ENCODE peak calls at places on chromosomes 1 and 21, in six cellular contexts. Y is CD8-positive, alpha-beta memory T cell; L is thoracic aorta; C is stomach; H is right lobe of liver; S is NT2/D1. U is an unnamed sample.

GRCh38 chr1:25088946-25089345 is 143.4 kb downstream of the SYF2 start:
- DNase-seq in C (no peak), S (no peak), Y (no peak), H (peak; percentile 37), L (no peak), U (no peak)

GRCh38 chr21:45264146-45264918 is 23.4 kb downstream of the POFUT2 start:
- DNase-seq in S (no peak), L (no peak), C (peak; percentile 17), H (peak; percentile 34), Y (no peak), U (no peak)

GRCh38 chr1:15966081-15966955 is 9.6 kb downstream of the ZBTB17 start:
- DNase-seq in H (no peak), Y (peak; percentile 25), S (no peak), C (peak; percentile 32), L (no peak), U (no peak)

GRCh38 chr1:36482724-36483388 is at the start of gene CSF3R:
- DNase-seq in C (no peak), Y (no peak), H (no peak), L (no peak), S (no peak), U (no peak)

GRCh38 chr1:101382135-101382534 is 145.3 kb downstream of the S1PR1 start:
- DNase-seq in H (no peak), S (peak; percentile 9), Y (no peak), L (no peak), C (no peak), U (no peak)

GRCh38 chr1:45673956-45674355 is 12.4 kb downstream of the GPBP1L1 start:
- DNase-seq in Y (no peak), C (no peak), S (no peak), H (no peak), L (no peak), U (no peak)

GRCh38 chr1:41917835-41918449 is 780 bp downstream of the HIVEP3 start:
- DNase-seq in C (peak; percentile 51), H (peak; percentile 59), S (no peak), L (no peak), Y (peak; percentile 30), U (no peak)

GRCh38 chr1:162367073-162367472 is 9.6 kb downstream of the SPATA46 start:
- DNase-seq in L (no peak), Y (no peak), S (no peak), H (no peak), C (no peak), U (no peak)

DNA sequence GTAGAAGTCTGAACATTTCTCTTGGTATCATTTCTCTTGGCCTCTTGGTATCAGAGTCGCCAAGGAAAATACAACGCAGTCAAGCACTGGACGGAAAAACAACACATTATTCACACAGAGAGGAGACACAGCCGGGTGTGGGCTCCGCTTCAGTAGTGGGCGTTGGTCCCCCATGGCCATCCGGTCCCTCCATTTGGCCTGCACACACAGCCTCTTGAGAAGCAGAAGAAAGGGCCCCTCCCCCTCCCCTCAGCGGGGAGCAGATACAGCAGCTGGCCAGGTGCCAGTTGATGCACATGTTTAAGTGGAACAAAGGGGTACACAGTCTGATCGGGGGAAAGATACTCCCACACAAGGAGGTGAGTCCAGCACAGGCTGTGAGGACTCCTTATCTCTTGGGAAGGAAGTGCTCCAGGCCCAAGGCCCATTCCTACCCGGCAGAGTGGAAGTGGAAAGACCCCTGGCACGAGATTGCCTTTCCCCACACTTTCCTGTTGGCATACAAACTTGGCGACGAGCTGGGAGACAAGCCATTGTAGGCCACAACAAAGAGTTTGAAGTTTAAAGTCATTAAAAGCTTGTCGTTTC is 311.3 kb downstream of the FAM72C start:
- DNase-seq in H (no peak), C (no peak), S (no peak), L (no peak), Y (no peak), U (no peak)
- H3K9me3 ChIP-seq in H (no peaks in the 10 kb centered on the region), C (no peaks in the 10 kb centered on the region), S (no peaks in the 10 kb centered on the region), L (no peaks in the 10 kb centered on the region), Y (no peaks in the 10 kb centered on the region), U (no peaks in the 10 kb centered on the region)

DNA sequence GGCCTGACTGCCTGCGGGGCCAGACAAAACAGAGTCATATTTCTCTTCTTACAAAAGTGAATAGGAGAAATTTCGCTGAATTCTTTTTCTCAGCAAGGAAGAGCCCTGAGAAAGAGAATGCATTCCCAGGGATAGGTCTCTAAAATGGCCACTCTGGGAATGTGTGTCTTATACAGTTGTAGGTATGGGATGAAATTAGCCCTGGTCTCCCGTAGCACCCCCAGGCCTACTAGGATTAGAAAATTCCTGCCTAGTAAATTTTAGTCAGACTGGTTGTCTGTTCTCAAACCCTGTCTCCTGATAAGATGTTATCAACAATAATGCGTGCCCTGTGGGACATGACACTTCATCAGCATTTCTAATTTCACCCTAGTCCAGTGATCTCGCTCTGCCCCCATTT is 920.1 kb downstream of the LTN1 start:
- DNase-seq in Y (no peak), S (no peak), C (no peak), H (no peak), L (no peak), U (no peak)
- H3K9me3 ChIP-seq in Y (no peaks in the 10 kb centered on the region), S (peaks cover 9% of the 10 kb centered on the region), C (peaks cover 4% of the 10 kb centered on the region), H (no peaks in the 10 kb centered on the region), L (no peaks in the 10 kb centered on the region), U (no peaks in the 10 kb centered on the region)

DNA sequence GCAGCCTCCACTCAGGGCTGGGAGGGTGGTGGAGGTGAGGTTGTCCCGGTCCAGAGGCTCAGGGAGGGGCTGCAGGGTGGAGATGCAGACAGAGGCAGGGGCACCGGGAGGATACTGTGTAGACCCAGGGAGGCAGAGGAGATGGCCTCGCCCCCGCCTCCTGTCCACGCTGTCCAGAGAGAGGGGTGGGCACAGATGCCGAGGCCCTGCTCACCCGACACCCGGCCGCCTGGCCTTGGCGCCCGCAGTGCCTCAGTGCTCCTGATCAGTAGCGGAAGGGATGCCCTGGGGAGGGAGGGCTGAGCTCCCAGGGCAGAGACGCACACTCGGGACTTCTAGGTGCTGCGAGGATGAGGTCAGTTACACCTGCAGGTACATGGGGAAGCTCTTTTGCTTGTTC is 102.7 kb upstream of the TTC34 start:
- DNase-seq in C (no peak), S (no peak), H (no peak), L (no peak), Y (no peak), U (no peak)
- H3K9me3 ChIP-seq in C (no peaks in the 10 kb centered on the region), S (no peaks in the 10 kb centered on the region), H (no peaks in the 10 kb centered on the region), L (no peaks in the 10 kb centered on the region), Y (no peaks in the 10 kb centered on the region), U (peaks cover 100% of the 10 kb centered on the region)

GRCh38 chr1:3926956-3927355 is 26.9 kb upstream of the C1orf174 start:
- DNase-seq in C (no peak), H (no peak), L (no peak), S (no peak), Y (no peak), U (no peak)

GRCh38 chr1:3924871-3925655 is 25.0 kb upstream of the C1orf174 start:
- DNase-seq in H (peak; percentile 37), L (no peak), Y (no peak), C (no peak), S (no peak), U (no peak)

GRCh38 chr1:3924186-3924815 is 24.2 kb upstream of the C1orf174 start:
- DNase-seq in Y (no peak), C (no peak), H (peak; percentile 32), L (no peak), S (no peak), U (no peak)

GRCh38 chr1:3923378-3924185 is 23.5 kb upstream of the C1orf174 start:
- DNase-seq in L (no peak), C (no peak), H (peak; percentile 47), S (no peak), Y (no peak), U (no peak)

DNA sequence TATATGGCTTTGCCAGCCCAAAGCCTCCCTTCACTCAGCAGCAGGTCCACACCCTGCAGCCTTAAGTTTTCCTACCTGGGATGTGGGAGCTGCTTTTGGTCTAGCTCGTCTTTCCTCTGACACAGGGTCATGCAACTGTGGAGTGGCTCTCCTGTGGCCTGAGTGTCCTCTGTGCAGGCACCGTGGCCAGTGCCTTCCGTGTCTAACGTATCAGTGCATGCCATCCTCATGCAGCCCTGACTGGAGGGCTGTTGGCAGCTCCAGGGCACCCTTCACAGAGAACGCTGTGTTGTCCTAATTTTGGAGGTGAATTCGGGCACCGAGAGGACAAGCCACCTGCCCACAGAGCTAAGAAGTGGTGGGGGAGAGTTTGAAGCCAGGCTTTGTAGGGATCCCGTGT is 25.7 kb upstream of the C1orf174 start:
- DNase-seq in H (no peak), Y (no peak), S (no peak), L (no peak), C (no peak), U (no peak)
- H3K9me3 ChIP-seq in H (no peaks in the 10 kb centered on the region), Y (no peaks in the 10 kb centered on the region), S (no peaks in the 10 kb centered on the region), L (no peaks in the 10 kb centered on the region), C (no peaks in the 10 kb centered on the region), U (peaks cover 39% of the 10 kb centered on the region)

GRCh38 chr1:2936568-2937515 is 84.4 kb upstream of the ACTRT2 start:
- DNase-seq in Y (no peak), S (no peak), C (no peak), H (peak; percentile 31), L (no peak), U (no peak)

GRCh38 chr1:2934642-2935081 is 86.6 kb upstream of the ACTRT2 start:
- DNase-seq in L (no peak), C (no peak), H (peak; percentile 40), Y (no peak), S (no peak), U (no peak)

GRCh38 chr1:2935184-2935583 is 86.1 kb upstream of the ACTRT2 start:
- DNase-seq in H (peak; percentile 31), S (no peak), C (no peak), Y (no peak), L (no peak), U (no peak)

GRCh38 chr1:2934173-2934540 is 87.1 kb upstream of the ACTRT2 start:
- DNase-seq in C (no peak), H (peak; percentile 35), L (no peak), Y (no peak), S (no peak), U (no peak)

GRCh38 chr1:2935766-2936390 is 85.4 kb upstream of the ACTRT2 start:
- DNase-seq in Y (no peak), H (peak; percentile 40), S (no peak), L (no peak), C (no peak), U (no peak)
- H3K9me3 ChIP-seq in Y (no peaks in the 10 kb centered on the region), H (no peaks in the 10 kb centered on the region), S (no peaks in the 10 kb centered on the region), L (no peaks in the 10 kb centered on the region), C (peaks cover 15% of the 10 kb centered on the region), U (peaks cover 96% of the 10 kb centered on the region)

GRCh38 chr21:41692216-41692615 is 74.6 kb downstream of the RIPK4 start:
- DNase-seq in H (no peak), S (no peak), L (no peak), Y (no peak), C (no peak), U (no peak)

GRCh38 chr21:41686664-41687063 is 80.2 kb downstream of the RIPK4 start:
- DNase-seq in L (no peak), H (no peak), S (no peak), Y (no peak), C (no peak), U (no peak)

GRCh38 chr21:41691205-41692203 is 75.3 kb downstream of the RIPK4 start:
- DNase-seq in Y (no peak), C (no peak), H (no peak), S (no peak), L (no peak), U (no peak)

GRCh38 chr21:41687633-41688032 is 79.2 kb downstream of the RIPK4 start:
- DNase-seq in S (no peak), C (no peak), Y (no peak), H (no peak), L (no peak), U (no peak)

GRCh38 chr21:41689289-41689583 is 77.6 kb downstream of the RIPK4 start:
- DNase-seq in H (no peak), C (no peak), L (no peak), Y (no peak), S (no peak), U (no peak)
- H3K9me3 ChIP-seq in H (no peaks in the 10 kb centered on the region), C (no peaks in the 10 kb centered on the region), L (no peaks in the 10 kb centered on the region), Y (no peaks in the 10 kb centered on the region), S (no peaks in the 10 kb centered on the region), U (no peaks in the 10 kb centered on the region)